ENCODE peak calls at places on chromosomes 6 and 20, in seven cellular contexts. C is adrenal gland; N is neural progenitor cell; H is right cardiac atrium; O is fibroblast of lung; T is left ventricle myocardium inferior; X is CD8-positive, alpha-beta memory T cell. E is an unnamed sample.

GRCh38 chr6:43584892-43585570 is 9.0 kb downstream of the POLH start:
- DNase-seq in H (no peak), X (no peak), N (no peak), T (no peak), O (no peak), C (no peak), E (no peak)

GRCh38 chr6:157518399-157519250 is 137.6 kb downstream of the ZDHHC14 start:
- DNase-seq in X (no peak), C (no peak), T (no peak), N (no peak), O (peak), H (no peak), E (peak)

GRCh38 chr6:118651282-118652050 is at the start of gene CEP85L:
- DNase-seq in C (peak), N (peak), X (peak), H (peak), T (peak), O (peak), E (peak)

GRCh38 chr6:157269261-157269794 is 54.0 kb downstream of the TMEM242 start:
- DNase-seq in C (peak), O (peak), H (peak), T (peak), X (no peak), N (no peak), E (peak)

GRCh38 chr20:23287366-23288190 is 63.0 kb upstream of the NXT1 start:
- DNase-seq in T (no peak), O (no peak), C (no peak), N (no peak), X (no peak), H (no peak), E (no peak)

GRCh38 chr20:33915726-33916331 is 77.9 kb upstream of the RALY start:
- DNase-seq in O (no peak), X (peak), N (peak), T (peak), C (peak), H (peak), E (no peak)

GRCh38 chr6:105137388-105137787 is 42.4 kb downstream of the POPDC3 start:
- DNase-seq in H (peak), X (no peak), N (peak), T (peak), C (no peak), O (peak), E (peak)

GRCh38 chr6:98041921-98042320 is 758.9 kb upstream of the MMS22L start:
- DNase-seq in N (peak), C (no peak), X (no peak), T (no peak), O (no peak), H (no peak), E (no peak)

GRCh38 chr6:44653761-44654218 is 266.3 kb downstream of the CDC5L start:
- DNase-seq in N (no peak), H (no peak), O (peak), C (no peak), X (no peak), T (no peak), E (no peak)

GRCh38 chr6:18424201-18424600 is 37.1 kb downstream of the RNF144B start:
- DNase-seq in T (no peak), X (no peak), C (no peak), N (no peak), H (no peak), O (no peak), E (no peak)

GRCh38 chr6:38184041-38184779 is 364.7 kb downstream of the ZFAND3 start:
- DNase-seq in O (no peak), C (peak), N (no peak), X (no peak), T (no peak), H (no peak), E (no peak)

GRCh38 chr6:170221052-170221752 is 69.7 kb downstream of the DLL1 start:
- DNase-seq in C (peak), X (peak), T (no peak), H (no peak), O (no peak), N (no peak), E (peak)

GRCh38 chr6:131290955-131291354 is 155.7 kb downstream of the AKAP7 start:
- DNase-seq in H (no peak), N (no peak), X (no peak), T (no peak), C (no peak), O (no peak), E (no peak)

GRCh38 chr6:150033197-150033771 is 8.0 kb upstream of the RAET1L start:
- DNase-seq in H (no peak), T (no peak), X (no peak), O (no peak), C (peak), N (no peak), E (no peak)

GRCh38 chr6:149127212-149127611 is 190.3 kb upstream of the TAB2 start:
- DNase-seq in O (peak), N (no peak), X (no peak), T (no peak), H (no peak), C (no peak), E (no peak)

GRCh38 chr6:17869010-17869752 is 118.3 kb downstream of the KIF13A start:
- DNase-seq in T (no peak), N (no peak), O (no peak), C (no peak), H (no peak), X (no peak), E (no peak)

GRCh38 chr6:110618591-110619267 is 142.3 kb upstream of the SLC22A16 start:
- DNase-seq in H (no peak), C (no peak), O (peak), T (no peak), X (no peak), N (no peak), E (no peak)
- H3K27ac ChIP-seq in H (no peak), C (no peak), O (no peak), T (peak), X (no peak), N (no peak), E (peak)

GRCh38 chr20:20085812-20086211 is 33.5 kb downstream of the CFAP61 start:
- DNase-seq in T (no peak), X (no peak), C (peak), H (no peak), N (no peak), O (no peak), E (no peak)

GRCh38 chr20:20084296-20084752 is 32.0 kb downstream of the CFAP61 start:
- DNase-seq in H (no peak), N (no peak), C (peak), O (no peak), T (peak), X (no peak), E (no peak)

GRCh38 chr20:20083796-20084195 is 31.5 kb downstream of the CFAP61 start:
- DNase-seq in O (peak), T (no peak), C (no peak), X (no peak), N (peak), H (no peak), E (no peak)

GRCh38 chr20:20089018-20089417 is 36.7 kb downstream of the CFAP61 start:
- DNase-seq in N (no peak), O (no peak), C (no peak), H (no peak), X (no peak), T (peak), E (peak)

DNA sequence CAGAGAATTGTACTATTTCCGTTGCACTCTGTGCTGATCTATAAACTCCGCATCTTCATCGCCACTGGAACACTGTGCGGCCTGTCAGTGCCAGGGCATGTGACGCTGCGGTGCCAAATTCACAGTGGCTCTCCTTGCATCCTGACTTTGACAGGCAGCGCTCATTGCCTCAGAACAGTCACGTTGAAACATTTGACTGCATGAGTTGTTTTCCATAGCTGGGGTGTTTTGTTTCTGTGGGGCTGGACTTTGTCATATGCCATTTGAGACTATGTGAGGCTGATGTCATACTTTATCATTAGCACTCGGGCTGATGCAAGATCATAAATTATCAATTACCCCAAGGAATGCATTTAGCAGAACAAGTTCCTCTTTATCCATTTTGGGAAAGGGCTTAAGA is 32.7 kb downstream of the CFAP61 start:
- DNase-seq in H (peak), T (peak), C (peak), O (no peak), X (no peak), N (no peak), E (peak)
- H3K27ac ChIP-seq in H (no peak), T (peak), C (no peak), O (no peak), X (no peak), N (no peak), E (peak)

GRCh38 chr6:33017694-33018353 is 8.4 kb upstream of the HLA-DOA start:
- DNase-seq in X (no peak), O (no peak), T (no peak), N (no peak), C (no peak), H (no peak), E (no peak)
- H3K27ac ChIP-seq in X (no peak), O (no peak), T (peak), N (no peak), C (peak), H (no peak), E (peak)

DNA sequence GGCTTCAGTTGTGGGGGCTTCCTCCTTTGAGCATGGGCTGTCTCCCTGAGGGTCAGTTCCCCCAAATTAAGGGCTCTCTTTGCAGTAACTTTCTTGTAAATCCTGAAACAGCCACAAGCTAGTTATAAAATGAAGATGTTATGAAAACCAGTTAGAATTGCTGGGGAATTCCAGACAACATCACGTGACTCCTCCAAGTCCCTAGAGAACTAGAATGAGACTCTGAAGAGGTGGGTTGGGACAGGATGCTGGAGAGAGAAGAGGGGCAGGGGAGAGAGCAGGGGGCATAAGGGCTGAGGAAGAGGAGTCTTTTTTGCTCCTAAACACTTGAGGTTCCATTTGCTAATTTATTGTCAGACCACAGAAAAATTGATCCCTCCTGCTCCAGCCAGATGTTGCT is 380.3 kb downstream of the DHX35 start:
- DNase-seq in O (no peak), C (no peak), T (no peak), N (no peak), X (no peak), H (no peak), E (no peak)
- H3K27ac ChIP-seq in O (no peak), C (no peak), T (no peak), N (no peak), X (no peak), H (no peak), E (no peak)

GRCh38 chr6:31815025-31815838 is at the start of the genes HSPA1A and HSPA1L:
- DNase-seq in O (peak), T (peak), N (peak), C (peak), X (peak), H (peak), E (peak)
- H3K27ac ChIP-seq in O (peak), T (peak), N (peak), C (peak), X (peak), H (peak), E (peak)

GRCh38 chr20:55540013-55540412 is 465.3 kb downstream of the CBLN4 start:
- DNase-seq in O (no peak), T (no peak), X (no peak), N (no peak), C (no peak), H (no peak), E (no peak)

GRCh38 chr20:55535366-55535765 is 470.0 kb downstream of the CBLN4 start:
- DNase-seq in C (no peak), H (no peak), N (no peak), X (no peak), T (no peak), O (no peak), E (no peak)

GRCh38 chr20:55544638-55545037 is 460.7 kb downstream of the CBLN4 start:
- DNase-seq in X (no peak), H (no peak), N (no peak), T (no peak), C (no peak), O (no peak), E (no peak)

GRCh38 chr20:55538261-55538908 is 466.9 kb downstream of the CBLN4 start:
- DNase-seq in O (no peak), H (no peak), X (no peak), T (no peak), N (no peak), C (no peak), E (no peak)

DNA sequence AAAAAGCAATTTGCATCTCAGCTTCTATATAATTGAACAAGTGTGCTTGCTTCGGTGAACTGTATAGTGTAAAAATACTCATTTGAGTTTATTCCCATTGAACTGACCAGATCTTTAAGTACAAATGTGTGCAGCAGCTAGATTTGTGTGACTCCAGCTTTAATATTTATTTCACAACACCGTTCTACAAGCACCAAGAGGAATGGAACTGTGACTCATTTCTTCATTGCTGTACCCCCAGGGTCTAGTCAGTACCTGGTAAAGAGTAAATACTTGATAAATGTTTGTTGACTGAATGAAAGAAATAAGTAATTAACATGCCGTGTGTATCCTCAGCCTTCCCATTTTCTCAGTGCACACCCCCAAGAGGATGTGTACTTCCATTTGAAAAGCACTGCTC is 464.8 kb downstream of the CBLN4 start:
- DNase-seq in H (no peak), X (no peak), O (no peak), N (no peak), T (no peak), C (no peak), E (no peak)
- H3K27ac ChIP-seq in H (no peak), X (no peak), O (no peak), N (no peak), T (no peak), C (no peak), E (no peak)

DNA sequence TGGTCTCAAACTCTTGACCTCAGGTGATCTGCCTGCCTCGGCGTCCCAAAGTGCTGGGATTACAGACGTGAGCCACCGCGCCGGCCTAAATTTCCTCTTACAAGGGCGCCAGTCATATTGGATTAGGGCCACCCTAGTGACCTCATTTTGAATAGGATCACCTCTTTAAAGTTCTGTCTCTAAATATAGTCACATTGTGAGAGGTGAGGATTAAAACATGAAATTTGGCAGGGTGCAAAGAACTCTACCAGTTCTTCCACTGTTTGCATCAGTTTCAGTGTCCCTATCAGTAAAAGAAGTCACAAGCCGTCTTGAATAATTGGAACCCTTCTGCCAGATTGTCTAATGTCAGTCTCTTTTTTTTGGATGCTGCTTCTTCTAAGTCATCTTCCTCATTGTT is 56.6 kb downstream of the NCOA3 start:
- DNase-seq in X (no peak), N (no peak), H (no peak), O (no peak), C (no peak), T (no peak), E (no peak)
- H3K27ac ChIP-seq in X (no peak), N (no peak), H (no peak), O (no peak), C (no peak), T (peak), E (no peak)

E was measured in heart left ventricle.